ENCODE peak calls at places on chromosome 1, in ten cellular contexts. One of them, this sample, is unnamed.

GRCh38 chr1:203450016-203450415 is 25.6 kb upstream of the PRELP start:
- DNase-seq in HCT116: no peak
- DNase-seq in aorta: no peak
- DNase-seq in heart right ventricle: no peak
- DNase-seq in GM23338: no peak
- DNase-seq in heart left ventricle: no peak
- DNase-seq in fibroblast of pulmonary artery: no peak
- DNase-seq in AG04450: no peak
- DNase-seq in left lung: no peak
- DNase-seq in Panc1: no peak
- DNase-seq in this sample: no peak

GRCh38 chr1:151459331-151460046 is at the start of gene POGZ:
- DNase-seq in HCT116: peak
- DNase-seq in aorta: peak
- DNase-seq in heart right ventricle: peak
- DNase-seq in GM23338: peak
- DNase-seq in heart left ventricle: peak
- DNase-seq in fibroblast of pulmonary artery: peak
- DNase-seq in AG04450: peak
- DNase-seq in left lung: peak
- DNase-seq in Panc1: peak
- DNase-seq in this sample: peak

GRCh38 chr1:65230741-65231439 is 78.5 kb upstream of the DNAJC6 start:
- DNase-seq in HCT116: no peak
- DNase-seq in aorta: no peak
- DNase-seq in heart right ventricle: no peak
- DNase-seq in GM23338: no peak
- DNase-seq in heart left ventricle: no peak
- DNase-seq in fibroblast of pulmonary artery: peak
- DNase-seq in AG04450: no peak
- DNase-seq in left lung: no peak
- DNase-seq in Panc1: no peak
- DNase-seq in this sample: no peak

GRCh38 chr1:29394521-29394921 is 158.2 kb downstream of the PTPRU start:
- DNase-seq in HCT116: no peak
- DNase-seq in aorta: no peak
- DNase-seq in heart right ventricle: no peak
- DNase-seq in GM23338: no peak
- DNase-seq in heart left ventricle: no peak
- DNase-seq in fibroblast of pulmonary artery: no peak
- DNase-seq in AG04450: no peak
- DNase-seq in left lung: no peak
- DNase-seq in Panc1: no peak
- DNase-seq in this sample: no peak

GRCh38 chr1:1033731-1034437 is 14.0 kb downstream of the AGRN start:
- DNase-seq in HCT116: no peak
- DNase-seq in aorta: no peak
- DNase-seq in heart right ventricle: no peak
- DNase-seq in GM23338: peak
- DNase-seq in heart left ventricle: no peak
- DNase-seq in fibroblast of pulmonary artery: no peak
- DNase-seq in AG04450: no peak
- DNase-seq in left lung: no peak
- DNase-seq in Panc1: no peak
- DNase-seq in this sample: no peak

GRCh38 chr1:216346521-216346920 is 76.7 kb downstream of the USH2A start:
- DNase-seq in HCT116: no peak
- DNase-seq in aorta: no peak
- DNase-seq in heart right ventricle: no peak
- DNase-seq in GM23338: no peak
- DNase-seq in heart left ventricle: no peak
- DNase-seq in fibroblast of pulmonary artery: no peak
- DNase-seq in AG04450: no peak
- DNase-seq in left lung: no peak
- DNase-seq in Panc1: no peak
- DNase-seq in this sample: no peak

GRCh38 chr1:65108025-65108692 is 39.8 kb upstream of the AK4 start:
- DNase-seq in HCT116: no peak
- DNase-seq in aorta: no peak
- DNase-seq in heart right ventricle: no peak
- DNase-seq in GM23338: no peak
- DNase-seq in heart left ventricle: no peak
- DNase-seq in fibroblast of pulmonary artery: no peak
- DNase-seq in AG04450: no peak
- DNase-seq in left lung: no peak
- DNase-seq in Panc1: no peak
- DNase-seq in this sample: no peak

GRCh38 chr1:2241820-2242219 is 13.7 kb downstream of the SKI start:
- DNase-seq in HCT116: no peak
- DNase-seq in aorta: no peak
- DNase-seq in heart right ventricle: no peak
- DNase-seq in GM23338: no peak
- DNase-seq in heart left ventricle: no peak
- DNase-seq in fibroblast of pulmonary artery: no peak
- DNase-seq in AG04450: no peak
- DNase-seq in left lung: no peak
- DNase-seq in Panc1: no peak
- DNase-seq in this sample: no peak

GRCh38 chr1:109624215-109625010 is 4.8 kb downstream of the AMPD2 start:
- DNase-seq in HCT116: no peak
- DNase-seq in aorta: no peak
- DNase-seq in heart right ventricle: no peak
- DNase-seq in GM23338: no peak
- DNase-seq in heart left ventricle: no peak
- DNase-seq in fibroblast of pulmonary artery: no peak
- DNase-seq in AG04450: no peak
- DNase-seq in left lung: no peak
- DNase-seq in Panc1: no peak
- DNase-seq in this sample: no peak

DNA sequence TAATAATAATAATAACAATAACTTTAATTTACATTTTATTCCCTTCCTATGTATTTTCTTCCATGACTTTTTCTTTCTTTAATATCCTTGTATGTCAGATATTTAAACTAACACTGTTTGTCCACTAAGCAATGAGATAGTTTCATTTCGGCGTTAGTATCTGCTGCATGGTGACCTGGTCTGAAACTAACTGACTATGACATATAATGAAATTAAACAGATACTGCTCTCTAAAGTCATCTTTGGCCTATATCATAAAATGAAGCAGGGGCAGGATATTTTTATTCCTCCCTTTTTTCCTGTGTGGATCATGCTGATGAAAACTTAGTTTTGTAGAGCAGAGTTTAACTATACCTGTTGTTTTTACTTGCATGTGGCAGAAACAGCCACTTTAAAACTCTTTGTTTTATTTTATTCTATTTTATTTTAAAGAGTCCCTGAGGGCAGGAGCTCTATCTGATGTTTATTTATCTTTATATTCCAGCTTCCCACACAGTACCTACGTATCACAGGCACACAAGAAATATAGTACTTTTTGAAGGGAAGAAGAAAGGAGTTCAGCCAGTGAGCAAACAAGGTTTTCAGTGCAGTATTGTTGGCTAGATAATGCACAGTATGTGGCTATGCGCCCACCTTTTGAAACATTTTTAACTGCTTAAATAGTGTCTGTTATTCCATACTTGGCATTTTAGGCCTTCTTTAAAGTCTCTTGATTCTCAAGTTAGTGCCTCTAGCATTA is 165.6 kb downstream of the PHTF1 start:
- DNase-seq in HCT116: no peak
- DNase-seq in aorta: no peak
- DNase-seq in heart right ventricle: no peak
- DNase-seq in GM23338: no peak
- DNase-seq in heart left ventricle: no peak
- DNase-seq in fibroblast of pulmonary artery: no peak
- DNase-seq in AG04450: no peak
- DNase-seq in left lung: no peak
- DNase-seq in Panc1: no peak
- DNase-seq in this sample: no peak
- H3K4me3 ChIP-seq in HCT116: no peak
- H3K4me3 ChIP-seq in aorta: no peak
- H3K4me3 ChIP-seq in heart right ventricle: no peak
- H3K4me3 ChIP-seq in GM23338: no peak
- H3K4me3 ChIP-seq in heart left ventricle: no peak
- H3K4me3 ChIP-seq in fibroblast of pulmonary artery: peak
- H3K4me3 ChIP-seq in AG04450: no peak
- H3K4me3 ChIP-seq in left lung: no peak
- H3K4me3 ChIP-seq in Panc1: no peak
- H3K4me3 ChIP-seq in this sample: no peak

DNA sequence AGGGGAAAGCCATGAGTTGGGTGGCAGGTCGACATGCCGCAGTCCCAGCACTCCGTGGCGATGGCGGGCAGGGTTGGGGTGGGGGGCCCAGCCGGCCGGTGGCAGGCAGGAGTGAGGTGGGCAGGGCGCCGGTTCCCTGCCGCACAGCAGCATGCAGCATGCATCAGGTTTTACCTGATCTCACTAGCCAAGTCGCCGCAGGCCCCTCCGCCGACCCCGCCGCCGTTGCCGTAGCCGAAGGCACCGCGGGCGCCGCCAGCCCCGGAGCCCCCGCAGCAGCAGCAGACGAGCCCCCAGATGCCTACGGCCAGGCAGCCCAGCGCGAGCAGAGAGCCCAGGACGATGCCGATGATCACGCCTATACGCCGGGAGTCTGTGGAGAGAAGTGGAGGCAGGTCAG is 6.7 kb downstream of the VSIG8 start:
- DNase-seq in HCT116: no peak
- DNase-seq in aorta: no peak
- DNase-seq in heart right ventricle: no peak
- DNase-seq in GM23338: no peak
- DNase-seq in heart left ventricle: no peak
- DNase-seq in fibroblast of pulmonary artery: no peak
- DNase-seq in AG04450: no peak
- DNase-seq in left lung: no peak
- DNase-seq in Panc1: no peak
- DNase-seq in this sample: no peak
- H3K4me3 ChIP-seq in HCT116: peak
- H3K4me3 ChIP-seq in aorta: no peak
- H3K4me3 ChIP-seq in heart right ventricle: peak
- H3K4me3 ChIP-seq in GM23338: no peak
- H3K4me3 ChIP-seq in heart left ventricle: no peak
- H3K4me3 ChIP-seq in fibroblast of pulmonary artery: no peak
- H3K4me3 ChIP-seq in AG04450: peak
- H3K4me3 ChIP-seq in left lung: no peak
- H3K4me3 ChIP-seq in Panc1: no peak
- H3K4me3 ChIP-seq in this sample: no peak

GRCh38 chr1:145991799-145992412 is 4.5 kb downstream of the TXNIP start:
- DNase-seq in HCT116: no peak
- DNase-seq in aorta: no peak
- DNase-seq in heart right ventricle: no peak
- DNase-seq in GM23338: no peak
- DNase-seq in heart left ventricle: no peak
- DNase-seq in fibroblast of pulmonary artery: no peak
- DNase-seq in AG04450: no peak
- DNase-seq in left lung: no peak
- DNase-seq in Panc1: no peak
- DNase-seq in this sample: no peak
- H3K4me3 ChIP-seq in HCT116: no peak
- H3K4me3 ChIP-seq in aorta: no peak
- H3K4me3 ChIP-seq in heart right ventricle: peak
- H3K4me3 ChIP-seq in GM23338: no peak
- H3K4me3 ChIP-seq in heart left ventricle: peak
- H3K4me3 ChIP-seq in fibroblast of pulmonary artery: peak
- H3K4me3 ChIP-seq in AG04450: no peak
- H3K4me3 ChIP-seq in left lung: no peak
- H3K4me3 ChIP-seq in Panc1: no peak
- H3K4me3 ChIP-seq in this sample: peak

GRCh38 chr1:150164224-150164623 is 14.5 kb downstream of the PLEKHO1 start:
- DNase-seq in HCT116: no peak
- DNase-seq in aorta: peak
- DNase-seq in heart right ventricle: no peak
- DNase-seq in GM23338: no peak
- DNase-seq in heart left ventricle: peak
- DNase-seq in fibroblast of pulmonary artery: no peak
- DNase-seq in AG04450: no peak
- DNase-seq in left lung: no peak
- DNase-seq in Panc1: no peak
- DNase-seq in this sample: no peak

GRCh38 chr1:150162582-150162861 is 12.8 kb downstream of the PLEKHO1 start:
- DNase-seq in HCT116: no peak
- DNase-seq in aorta: no peak
- DNase-seq in heart right ventricle: no peak
- DNase-seq in GM23338: no peak
- DNase-seq in heart left ventricle: no peak
- DNase-seq in fibroblast of pulmonary artery: no peak
- DNase-seq in AG04450: no peak
- DNase-seq in left lung: no peak
- DNase-seq in Panc1: no peak
- DNase-seq in this sample: no peak

GRCh38 chr1:150164769-150165168 is 15.1 kb downstream of the PLEKHO1 start:
- DNase-seq in HCT116: no peak
- DNase-seq in aorta: no peak
- DNase-seq in heart right ventricle: no peak
- DNase-seq in GM23338: no peak
- DNase-seq in heart left ventricle: no peak
- DNase-seq in fibroblast of pulmonary artery: no peak
- DNase-seq in AG04450: no peak
- DNase-seq in left lung: no peak
- DNase-seq in Panc1: no peak
- DNase-seq in this sample: no peak

GRCh38 chr1:150161747-150162581 is 12.2 kb downstream of the PLEKHO1 start:
- DNase-seq in HCT116: no peak
- DNase-seq in aorta: no peak
- DNase-seq in heart right ventricle: no peak
- DNase-seq in GM23338: peak
- DNase-seq in heart left ventricle: no peak
- DNase-seq in fibroblast of pulmonary artery: peak
- DNase-seq in AG04450: no peak
- DNase-seq in left lung: no peak
- DNase-seq in Panc1: no peak
- DNase-seq in this sample: no peak

DNA sequence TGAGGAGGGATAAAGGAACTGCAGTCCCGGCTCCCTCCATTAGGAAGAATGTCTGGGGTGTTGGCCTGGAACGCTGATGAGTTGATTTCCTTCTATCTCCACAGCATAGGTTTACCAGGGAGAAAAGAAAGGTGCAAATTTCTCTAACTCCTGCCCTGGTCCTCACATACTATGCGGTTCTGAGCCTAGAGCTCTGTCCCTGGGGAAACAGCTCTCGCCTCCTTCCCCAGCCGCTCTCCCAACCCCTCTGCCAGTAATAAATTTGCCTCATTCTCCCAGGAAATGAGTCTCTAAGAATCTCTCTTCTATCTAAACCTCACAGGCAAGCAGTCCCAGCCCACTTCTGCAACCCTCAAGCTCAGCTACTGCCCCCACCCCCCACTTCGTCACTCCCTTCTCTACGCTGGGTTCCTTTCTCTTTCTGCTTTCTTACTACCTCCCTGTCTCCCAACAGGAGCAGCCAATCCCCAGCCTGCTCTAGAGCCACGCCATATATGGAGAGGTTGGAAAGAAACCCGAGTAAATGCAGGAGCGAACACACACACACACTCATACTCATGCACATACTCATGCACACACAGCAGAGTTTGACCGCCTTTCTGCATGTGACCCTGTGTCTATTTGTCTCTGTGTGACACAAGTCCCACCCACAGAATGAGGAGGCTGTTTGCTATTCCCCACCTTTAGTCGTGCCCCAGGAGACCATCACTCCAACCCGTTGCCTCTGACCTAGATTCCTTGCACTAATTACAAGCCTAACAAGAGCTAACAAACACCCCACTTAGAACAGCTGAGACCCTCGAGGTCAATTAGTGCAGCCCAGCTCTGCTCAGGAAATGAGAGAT is 13.4 kb downstream of the PLEKHO1 start:
- DNase-seq in HCT116: no peak
- DNase-seq in aorta: peak
- DNase-seq in heart right ventricle: peak
- DNase-seq in GM23338: peak
- DNase-seq in heart left ventricle: peak
- DNase-seq in fibroblast of pulmonary artery: peak
- DNase-seq in AG04450: peak
- DNase-seq in left lung: peak
- DNase-seq in Panc1: no peak
- DNase-seq in this sample: peak
- H3K4me3 ChIP-seq in HCT116: no peak
- H3K4me3 ChIP-seq in aorta: no peak
- H3K4me3 ChIP-seq in heart right ventricle: peak
- H3K4me3 ChIP-seq in GM23338: peak
- H3K4me3 ChIP-seq in heart left ventricle: peak
- H3K4me3 ChIP-seq in fibroblast of pulmonary artery: peak
- H3K4me3 ChIP-seq in AG04450: peak
- H3K4me3 ChIP-seq in left lung: no peak
- H3K4me3 ChIP-seq in Panc1: no peak
- H3K4me3 ChIP-seq in this sample: peak

This sample was measured in upper lobe of right lung.